ENCODE peak calls at places on chromosomes 5 and 9, in seven cellular contexts. P is fibroblast of the aortic adventitia, K is Ammon's horn, D is NCI-H2081, F is body of pancreas, J is AG10803, O is GM03348. T is an unnamed sample.

GRCh38 chr5:141838326-141839014 is 39.7 kb downstream of the PCDH1 start:
- DNase-seq in P (no peak), K (no peak), D (no peak), F (no peak), J (no peak), O (no peak), T (no peak)

GRCh38 chr5:68803881-68804319 is 289.9 kb upstream of the SLC30A5 start:
- DNase-seq in P (no peak), K (no peak), D (no peak), F (no peak), J (no peak), O (no peak), T (no peak)

GRCh38 chr9:4927701-4928100 is 57.4 kb upstream of the JAK2 start:
- DNase-seq in P (no peak), K (no peak), D (no peak), F (no peak), J (peak), O (peak), T (no peak)

GRCh38 chr5:139637438-139638089 is 10.6 kb upstream of the CXXC5 start:
- DNase-seq in P (peak), K (peak), D (peak), F (peak), J (peak), O (peak), T (peak)

GRCh38 chr5:83567741-83568530 is 96.4 kb downstream of the VCAN start:
- DNase-seq in P (peak), K (no peak), D (no peak), F (no peak), J (peak), O (peak), T (peak)

GRCh38 chr5:42772265-42772993 is 15.8 kb downstream of the CCDC152 start:
- DNase-seq in P (peak), K (no peak), D (no peak), F (no peak), J (no peak), O (no peak), T (no peak)

GRCh38 chr5:68730220-68731010 is 363.4 kb upstream of the SLC30A5 start:
- DNase-seq in P (peak), K (peak), D (peak), F (peak), J (peak), O (peak), T (peak)

GRCh38 chr9:91144782-91145181 is 216.9 kb downstream of the AUH start:
- DNase-seq in P (peak), K (no peak), D (no peak), F (no peak), J (peak), O (peak), T (no peak)

GRCh38 chr9:76269789-76270188 is 124.4 kb downstream of the RFK start:
- DNase-seq in P (peak), K (no peak), D (no peak), F (no peak), J (no peak), O (no peak), T (no peak)

GRCh38 chr5:153632748-153633290 is 142.3 kb downstream of the GRIA1 start:
- DNase-seq in P (peak), K (no peak), D (no peak), F (no peak), J (peak), O (peak), T (no peak)

GRCh38 chr9:1005043-1005667 is 28.7 kb downstream of the DMRT3 start:
- DNase-seq in P (peak), K (peak), D (peak), F (peak), J (peak), O (peak), T (peak)

GRCh38 chr5:133041910-133042309 is 9.9 kb upstream of the HSPA4 start:
- DNase-seq in P (peak), K (no peak), D (no peak), F (no peak), J (peak), O (no peak), T (peak)